ENCODE peak calls at places on chromosome 14, in seven cellular contexts. One of them, this sample, is unnamed.

GRCh38 chr14:24887623-24888304 is 162.2 kb downstream of the STXBP6 start:
- DNase-seq in cardiac fibroblast: no peak
- DNase-seq in fibroblast of pulmonary artery: no peak
- DNase-seq in osteoblast: no peak
- DNase-seq in Caco-2: no peak
- DNase-seq in CD8-positive, alpha-beta T cell: no peak
- DNase-seq in foreskin fibroblast: no peak
- DNase-seq in this sample: no peak

GRCh38 chr14:32104308-32104707 is 27.2 kb downstream of the ARHGAP5 start:
- DNase-seq in osteoblast: no peak
- DNase-seq in Caco-2: no peak
- DNase-seq in CD8-positive, alpha-beta T cell: no peak
- DNase-seq in cardiac fibroblast: no peak
- DNase-seq in foreskin fibroblast: no peak
- DNase-seq in fibroblast of pulmonary artery: no peak
- DNase-seq in this sample: no peak

GRCh38 chr14:52536269-52536668 is 16.0 kb downstream of the TXNDC16 start:
- DNase-seq in Caco-2: no peak
- DNase-seq in fibroblast of pulmonary artery: no peak
- DNase-seq in osteoblast: no peak
- DNase-seq in foreskin fibroblast: no peak
- DNase-seq in cardiac fibroblast: no peak
- DNase-seq in CD8-positive, alpha-beta T cell: no peak
- DNase-seq in this sample: no peak

GRCh38 chr14:38578278-38578681 is 322.4 kb upstream of the CLEC14A start:
- DNase-seq in foreskin fibroblast: no peak
- DNase-seq in fibroblast of pulmonary artery: peak
- DNase-seq in Caco-2: no peak
- DNase-seq in osteoblast: no peak
- DNase-seq in cardiac fibroblast: peak
- DNase-seq in CD8-positive, alpha-beta T cell: no peak
- DNase-seq in this sample: peak

GRCh38 chr14:106044949-106045596 is 518.7 kb downstream of the TMEM121 start:
- DNase-seq in Caco-2: peak
- DNase-seq in foreskin fibroblast: no peak
- DNase-seq in fibroblast of pulmonary artery: no peak
- DNase-seq in CD8-positive, alpha-beta T cell: peak
- DNase-seq in cardiac fibroblast: peak
- DNase-seq in osteoblast: no peak
- DNase-seq in this sample: no peak

GRCh38 chr14:64746298-64747250 is 42.4 kb downstream of the PLEKHG3 start:
- DNase-seq in CD8-positive, alpha-beta T cell: no peak
- DNase-seq in fibroblast of pulmonary artery: no peak
- DNase-seq in osteoblast: no peak
- DNase-seq in cardiac fibroblast: no peak
- DNase-seq in Caco-2: no peak
- DNase-seq in foreskin fibroblast: no peak
- DNase-seq in this sample: no peak

GRCh38 chr14:73878436-73878835 is 8.2 kb upstream of the ZNF410 start:
- DNase-seq in cardiac fibroblast: no peak
- DNase-seq in Caco-2: no peak
- DNase-seq in foreskin fibroblast: peak
- DNase-seq in CD8-positive, alpha-beta T cell: no peak
- DNase-seq in fibroblast of pulmonary artery: no peak
- DNase-seq in osteoblast: no peak
- DNase-seq in this sample: no peak

GRCh38 chr14:95935228-95935822 is 58.7 kb downstream of the TUNAR start:
- DNase-seq in foreskin fibroblast: peak
- DNase-seq in cardiac fibroblast: peak
- DNase-seq in CD8-positive, alpha-beta T cell: no peak
- DNase-seq in osteoblast: no peak
- DNase-seq in fibroblast of pulmonary artery: peak
- DNase-seq in Caco-2: no peak
- DNase-seq in this sample: no peak

GRCh38 chr14:101358726-101359125 is 202.6 kb upstream of the DIO3 start:
- DNase-seq in osteoblast: no peak
- DNase-seq in CD8-positive, alpha-beta T cell: no peak
- DNase-seq in Caco-2: no peak
- DNase-seq in foreskin fibroblast: no peak
- DNase-seq in cardiac fibroblast: no peak
- DNase-seq in fibroblast of pulmonary artery: no peak
- DNase-seq in this sample: no peak

GRCh38 chr14:51552768-51553426 is 98.8 kb upstream of the FRMD6 start:
- DNase-seq in Caco-2: no peak
- DNase-seq in foreskin fibroblast: no peak
- DNase-seq in cardiac fibroblast: no peak
- DNase-seq in osteoblast: no peak
- DNase-seq in fibroblast of pulmonary artery: no peak
- DNase-seq in CD8-positive, alpha-beta T cell: no peak
- DNase-seq in this sample: no peak

GRCh38 chr14:23306412-23307145 is at the start of gene BCL2L2:
- DNase-seq in Caco-2: peak
- DNase-seq in cardiac fibroblast: peak
- DNase-seq in CD8-positive, alpha-beta T cell: no peak
- DNase-seq in foreskin fibroblast: peak
- DNase-seq in fibroblast of pulmonary artery: peak
- DNase-seq in osteoblast: peak
- DNase-seq in this sample: no peak

GRCh38 chr14:100059433-100059781 is 5.8 kb upstream of the EVL start:
- DNase-seq in fibroblast of pulmonary artery: no peak
- DNase-seq in Caco-2: peak
- DNase-seq in cardiac fibroblast: no peak
- DNase-seq in foreskin fibroblast: no peak
- DNase-seq in CD8-positive, alpha-beta T cell: no peak
- DNase-seq in osteoblast: no peak
- DNase-seq in this sample: no peak

GRCh38 chr14:61752626-61753025 is 9.6 kb upstream of the SNAPC1 start:
- DNase-seq in CD8-positive, alpha-beta T cell: no peak
- DNase-seq in Caco-2: no peak
- DNase-seq in foreskin fibroblast: no peak
- DNase-seq in cardiac fibroblast: peak
- DNase-seq in osteoblast: no peak
- DNase-seq in fibroblast of pulmonary artery: peak
- DNase-seq in this sample: no peak

GRCh38 chr14:33768458-33768830 is 182.4 kb downstream of the EGLN3 start:
- DNase-seq in CD8-positive, alpha-beta T cell: no peak
- DNase-seq in cardiac fibroblast: peak
- DNase-seq in osteoblast: no peak
- DNase-seq in fibroblast of pulmonary artery: peak
- DNase-seq in Caco-2: no peak
- DNase-seq in foreskin fibroblast: no peak
- DNase-seq in this sample: no peak

GRCh38 chr14:80150301-80150700 is 61.0 kb downstream of the DIO2 start:
- DNase-seq in CD8-positive, alpha-beta T cell: no peak
- DNase-seq in foreskin fibroblast: no peak
- DNase-seq in Caco-2: no peak
- DNase-seq in cardiac fibroblast: peak
- DNase-seq in osteoblast: no peak
- DNase-seq in fibroblast of pulmonary artery: no peak
- DNase-seq in this sample: no peak

GRCh38 chr14:100261621-100262020 is 22.7 kb downstream of the YY1 start:
- DNase-seq in osteoblast: no peak
- DNase-seq in fibroblast of pulmonary artery: no peak
- DNase-seq in Caco-2: no peak
- DNase-seq in foreskin fibroblast: no peak
- DNase-seq in CD8-positive, alpha-beta T cell: no peak
- DNase-seq in cardiac fibroblast: no peak
- DNase-seq in this sample: no peak

GRCh38 chr14:94313991-94314655 is 9.0 kb downstream of the SERPINA6 start:
- DNase-seq in cardiac fibroblast: peak
- DNase-seq in fibroblast of pulmonary artery: peak
- DNase-seq in CD8-positive, alpha-beta T cell: no peak
- DNase-seq in osteoblast: peak
- DNase-seq in Caco-2: no peak
- DNase-seq in foreskin fibroblast: no peak
- DNase-seq in this sample: no peak

GRCh38 chr14:103057372-103058208 is at the start of gene CDC42BPB:
- DNase-seq in foreskin fibroblast: peak
- DNase-seq in Caco-2: peak
- DNase-seq in CD8-positive, alpha-beta T cell: peak
- DNase-seq in fibroblast of pulmonary artery: peak
- DNase-seq in osteoblast: peak
- DNase-seq in cardiac fibroblast: peak
- DNase-seq in this sample: peak

GRCh38 chr14:39268393-39268792 is 34.7 kb downstream of the MIA2 start:
- DNase-seq in CD8-positive, alpha-beta T cell: no peak
- DNase-seq in fibroblast of pulmonary artery: peak
- DNase-seq in cardiac fibroblast: peak
- DNase-seq in foreskin fibroblast: no peak
- DNase-seq in osteoblast: no peak
- DNase-seq in Caco-2: no peak
- DNase-seq in this sample: no peak

GRCh38 chr14:68659021-68659931 is 133.6 kb downstream of the ZFP36L1 start:
- DNase-seq in cardiac fibroblast: no peak
- DNase-seq in foreskin fibroblast: no peak
- DNase-seq in CD8-positive, alpha-beta T cell: no peak
- DNase-seq in Caco-2: peak
- DNase-seq in osteoblast: no peak
- DNase-seq in fibroblast of pulmonary artery: peak
- DNase-seq in this sample: no peak

GRCh38 chr14:22560638-22561365 is 28.2 kb downstream of the DAD1 start:
- DNase-seq in foreskin fibroblast: no peak
- DNase-seq in fibroblast of pulmonary artery: no peak
- DNase-seq in Caco-2: peak
- DNase-seq in CD8-positive, alpha-beta T cell: no peak
- DNase-seq in cardiac fibroblast: no peak
- DNase-seq in osteoblast: peak
- DNase-seq in this sample: no peak

GRCh38 chr14:100804138-100804537 is 21.8 kb upstream of the MEG3 start:
- DNase-seq in osteoblast: peak
- DNase-seq in foreskin fibroblast: no peak
- DNase-seq in Caco-2: no peak
- DNase-seq in cardiac fibroblast: no peak
- DNase-seq in CD8-positive, alpha-beta T cell: no peak
- DNase-seq in fibroblast of pulmonary artery: no peak
- DNase-seq in this sample: no peak

GRCh38 chr14:24761141-24761540 is 127.2 kb upstream of the GZMB start:
- DNase-seq in fibroblast of pulmonary artery: no peak
- DNase-seq in cardiac fibroblast: no peak
- DNase-seq in CD8-positive, alpha-beta T cell: no peak
- DNase-seq in Caco-2: no peak
- DNase-seq in foreskin fibroblast: no peak
- DNase-seq in osteoblast: no peak
- DNase-seq in this sample: no peak

GRCh38 chr14:66496188-66496807 is 10.1 kb downstream of the CCDC196 start:
- DNase-seq in CD8-positive, alpha-beta T cell: no peak
- DNase-seq in osteoblast: no peak
- DNase-seq in fibroblast of pulmonary artery: no peak
- DNase-seq in Caco-2: no peak
- DNase-seq in cardiac fibroblast: no peak
- DNase-seq in foreskin fibroblast: no peak
- DNase-seq in this sample: no peak

GRCh38 chr14:22428681-22429315 is 160.2 kb downstream of the DAD1 start:
- DNase-seq in osteoblast: no peak
- DNase-seq in CD8-positive, alpha-beta T cell: no peak
- DNase-seq in Caco-2: no peak
- DNase-seq in cardiac fibroblast: peak
- DNase-seq in fibroblast of pulmonary artery: peak
- DNase-seq in foreskin fibroblast: no peak
- DNase-seq in this sample: no peak

GRCh38 chr14:103730490-103731035 is 15.0 kb downstream of the ZFYVE21 start:
- DNase-seq in cardiac fibroblast: no peak
- DNase-seq in osteoblast: peak
- DNase-seq in foreskin fibroblast: no peak
- DNase-seq in Caco-2: no peak
- DNase-seq in fibroblast of pulmonary artery: no peak
- DNase-seq in CD8-positive, alpha-beta T cell: no peak
- DNase-seq in this sample: no peak

GRCh38 chr14:90522585-90523191 is 125.9 kb downstream of the CALM1 start:
- DNase-seq in Caco-2: no peak
- DNase-seq in fibroblast of pulmonary artery: peak
- DNase-seq in cardiac fibroblast: no peak
- DNase-seq in CD8-positive, alpha-beta T cell: no peak
- DNase-seq in osteoblast: peak
- DNase-seq in foreskin fibroblast: no peak
- DNase-seq in this sample: no peak

GRCh38 chr14:58272589-58273372 is 25.6 kb upstream of the ARID4A start:
- DNase-seq in CD8-positive, alpha-beta T cell: no peak
- DNase-seq in fibroblast of pulmonary artery: peak
- DNase-seq in Caco-2: peak
- DNase-seq in osteoblast: peak
- DNase-seq in foreskin fibroblast: no peak
- DNase-seq in cardiac fibroblast: peak
- DNase-seq in this sample: no peak
- TF ChIP-seq CTCF in CD8-positive, alpha-beta T cell: no peak
- TF ChIP-seq CTCF in fibroblast of pulmonary artery: peak
- TF ChIP-seq CTCF in Caco-2: peak
- TF ChIP-seq CTCF in osteoblast: no peak
- TF ChIP-seq CTCF in foreskin fibroblast: no peak
- TF ChIP-seq CTCF in cardiac fibroblast: peak
- TF ChIP-seq CTCF in this sample: no peak

GRCh38 chr14:76946753-76947077 is 81.8 kb downstream of the IRF2BPL start:
- DNase-seq in foreskin fibroblast: no peak
- DNase-seq in fibroblast of pulmonary artery: no peak
- DNase-seq in osteoblast: peak
- DNase-seq in Caco-2: no peak
- DNase-seq in cardiac fibroblast: no peak
- DNase-seq in CD8-positive, alpha-beta T cell: no peak
- DNase-seq in this sample: no peak
- H3K4me3 ChIP-seq in foreskin fibroblast: no peak
- H3K4me3 ChIP-seq in fibroblast of pulmonary artery: no peak
- H3K4me3 ChIP-seq in osteoblast: peak
- H3K4me3 ChIP-seq in Caco-2: no peak
- H3K4me3 ChIP-seq in cardiac fibroblast: no peak
- H3K4me3 ChIP-seq in CD8-positive, alpha-beta T cell: no peak
- H3K4me3 ChIP-seq in this sample: no peak

DNA sequence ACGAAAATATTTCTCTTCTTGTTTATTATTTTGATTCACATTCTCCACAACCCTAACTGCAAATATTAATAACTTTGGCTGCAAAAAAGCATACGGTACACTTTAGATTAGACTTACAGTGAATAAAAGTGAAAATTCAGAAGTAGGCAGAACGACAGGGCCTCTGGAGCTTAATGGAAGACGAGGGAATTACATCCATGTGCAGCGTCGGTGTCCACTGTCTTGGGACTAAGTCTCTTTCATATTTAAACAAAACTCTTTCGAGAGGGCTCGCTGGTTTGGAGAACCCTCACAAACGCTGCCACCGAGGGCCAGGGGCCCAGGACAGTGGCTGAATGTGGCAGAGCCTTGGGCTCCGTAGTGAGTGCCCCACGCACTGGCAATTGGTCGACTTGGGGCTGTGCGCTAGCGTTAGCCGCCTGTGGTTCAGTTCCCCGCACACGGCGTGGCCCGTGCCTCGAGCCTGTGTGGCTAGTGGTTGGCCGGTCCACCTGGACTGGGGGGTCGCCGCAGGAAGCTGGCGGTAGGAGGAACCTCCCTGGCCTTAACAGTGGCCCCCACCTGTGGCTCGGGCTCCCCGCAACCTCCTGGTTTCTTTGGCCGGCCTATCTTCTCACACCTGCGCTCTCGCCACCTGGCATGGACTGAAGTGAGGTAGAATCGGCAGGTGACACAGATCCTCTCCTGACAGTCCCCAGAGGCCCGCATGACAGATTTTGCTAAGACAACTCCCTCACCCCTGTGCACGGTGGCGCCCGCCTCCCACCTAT is 739 bp upstream of the PAX9 start:
- DNase-seq in cardiac fibroblast: no peak
- DNase-seq in fibroblast of pulmonary artery: no peak
- DNase-seq in osteoblast: no peak
- DNase-seq in CD8-positive, alpha-beta T cell: no peak
- DNase-seq in Caco-2: peak
- DNase-seq in foreskin fibroblast: no peak
- DNase-seq in this sample: no peak
- TF ChIP-seq CTCF in cardiac fibroblast: no peak
- TF ChIP-seq CTCF in fibroblast of pulmonary artery: no peak
- TF ChIP-seq CTCF in osteoblast: no peak
- TF ChIP-seq CTCF in CD8-positive, alpha-beta T cell: no peak
- TF ChIP-seq CTCF in Caco-2: no peak
- TF ChIP-seq CTCF in foreskin fibroblast: no peak
- TF ChIP-seq CTCF in this sample: no peak

GRCh38 chr14:75188520-75189267 is 12.3 kb upstream of the TMED10 start:
- DNase-seq in foreskin fibroblast: no peak
- DNase-seq in Caco-2: no peak
- DNase-seq in fibroblast of pulmonary artery: no peak
- DNase-seq in CD8-positive, alpha-beta T cell: no peak
- DNase-seq in cardiac fibroblast: no peak
- DNase-seq in osteoblast: no peak
- DNase-seq in this sample: no peak
- H3K4me3 ChIP-seq in foreskin fibroblast: no peak
- H3K4me3 ChIP-seq in Caco-2: no peak
- H3K4me3 ChIP-seq in fibroblast of pulmonary artery: no peak
- H3K4me3 ChIP-seq in CD8-positive, alpha-beta T cell: no peak
- H3K4me3 ChIP-seq in cardiac fibroblast: no peak
- H3K4me3 ChIP-seq in osteoblast: no peak
- H3K4me3 ChIP-seq in this sample: no peak

This sample was measured in AG09309.